ENCODE peak calls at places on chromosomes 1 and 21, in five cellular contexts. F is HCT116, C is GM12878, Q is HepG2, Y is SK-N-SH. H is an unnamed sample.

GRCh38 chr1:237685553-237685952 is 205.2 kb downstream of the ZP4 start:
- DNase-seq in C (no peak), Y (no peak), F (no peak), Q (no peak), H (no peak)

GRCh38 chr1:161966076-161966475 is 57.6 kb downstream of the OLFML2B start:
- DNase-seq in F (no peak), Y (no peak), Q (no peak), C (no peak), H (no peak)

GRCh38 chr21:44054710-44055109 is 42.6 kb downstream of the TRAPPC10 start:
- DNase-seq in Y (no peak), C (no peak), Q (no peak), F (no peak), H (no peak)

GRCh38 chr1:63936276-63936675 is 162.5 kb downstream of the ROR1 start:
- DNase-seq in F (no peak), Q (no peak), C (no peak), Y (no peak), H (no peak)

GRCh38 chr1:151945725-151946365 is 36.5 kb upstream of the THEM4 start:
- DNase-seq in Q (peak), Y (peak), C (no peak), F (peak), H (peak)

GRCh38 chr1:151408891-151409290 is 9.5 kb downstream of the PSMB4 start:
- DNase-seq in F (no peak), Y (no peak), C (no peak), Q (no peak), H (no peak)

GRCh38 chr21:41698071-41698470 is 68.8 kb downstream of the RIPK4 start:
- DNase-seq in Y (no peak), F (no peak), Q (no peak), C (no peak), H (no peak)

GRCh38 chr1:161001537-161001936 is 19.4 kb downstream of the F11R start:
- DNase-seq in Y (no peak), Q (no peak), C (no peak), F (no peak), H (no peak)

GRCh38 chr1:48697066-48697707 is 79.5 kb downstream of the BEND5 start:
- DNase-seq in Q (peak), C (no peak), Y (peak), F (peak), H (peak)

GRCh38 chr1:91579658-91580228 is 79.1 kb downstream of the CDC7 start:
- DNase-seq in F (no peak), Q (no peak), C (no peak), Y (no peak), H (no peak)

GRCh38 chr1:31586376-31587327 is 10.3 kb downstream of the TINAGL1 start:
- DNase-seq in C (no peak), Y (no peak), F (no peak), Q (no peak), H (no peak)

GRCh38 chr1:117794073-117794472 is 135.3 kb downstream of the GDAP2 start:
- DNase-seq in F (no peak), C (no peak), Y (no peak), Q (no peak), H (no peak)

GRCh38 chr1:117793396-117793795 is 136.0 kb downstream of the GDAP2 start:
- DNase-seq in Q (no peak), C (no peak), Y (no peak), F (no peak), H (no peak)

GRCh38 chr1:117796226-117796625 is 133.2 kb downstream of the GDAP2 start:
- DNase-seq in Q (no peak), Y (no peak), C (no peak), F (no peak), H (no peak)

GRCh38 chr1:117795190-117795589 is 134.2 kb downstream of the GDAP2 start:
- DNase-seq in Q (no peak), C (no peak), F (no peak), Y (no peak), H (no peak)

DNA sequence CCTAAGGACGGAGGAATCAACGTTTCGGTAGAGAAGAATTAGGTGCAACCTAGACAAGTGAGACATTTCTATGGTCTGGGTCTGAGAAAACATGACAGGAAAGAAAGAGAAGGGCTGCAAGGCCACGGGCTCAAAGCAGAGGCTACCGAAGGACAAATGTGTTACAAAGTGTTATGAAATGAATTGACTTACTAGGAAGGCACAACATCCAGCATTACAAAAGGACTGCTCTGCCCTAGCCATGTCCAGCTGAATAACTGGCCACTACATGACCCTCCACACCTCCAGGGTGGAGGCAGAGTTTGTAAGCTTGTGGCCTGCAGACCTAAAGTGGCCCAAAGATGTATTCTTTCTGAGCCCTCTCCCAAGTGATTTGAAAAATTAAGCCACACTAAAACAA is 133.6 kb downstream of the GDAP2 start:
- DNase-seq in Q (no peak), Y (no peak), C (no peak), F (no peak), H (no peak)
- TF ChIP-seq JUND in Q (no peak), Y (no peak), C (no peak), F (no peak), H (no peak)

GRCh38 chr1:202932476-202932875 is 5.4 kb upstream of the KLHL12 start:
- DNase-seq in Q (no peak), F (no peak), Y (no peak), C (no peak), H (no peak)
- TF ChIP-seq JUND in Q (no peak), F (no peak), Y (no peak), C (no peak), H (no peak)

GRCh38 chr1:39787468-39787867 is 1.2 kb downstream of the BMP8B start:
- DNase-seq in Y (no peak), F (no peak), Q (no peak), C (no peak), H (no peak)
- TF ChIP-seq JUND in Y (no peak), F (no peak), Q (no peak), C (no peak), H (no peak)

DNA sequence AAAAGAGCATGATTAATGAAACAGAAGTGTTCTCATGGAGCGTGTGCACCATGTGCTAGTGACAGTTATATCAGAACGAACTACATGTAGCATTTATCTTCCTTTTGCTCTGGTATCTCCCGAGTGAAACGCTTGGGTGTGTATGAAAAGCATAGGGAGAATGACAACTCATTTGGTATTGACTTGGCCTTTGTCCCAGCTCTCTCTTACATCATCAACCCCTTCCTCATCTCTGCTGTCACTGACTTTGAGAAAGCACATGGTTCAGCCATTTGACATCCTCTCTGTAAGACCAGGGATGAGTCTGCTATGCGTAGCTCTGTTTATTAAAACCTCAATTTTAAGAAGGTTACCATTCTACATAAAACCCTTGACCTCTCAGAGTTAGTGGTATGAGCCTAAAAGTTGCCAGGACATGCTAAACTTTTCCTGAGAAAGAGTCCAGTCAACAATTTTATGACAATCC is 201.0 kb downstream of the NRIP1 start:
- DNase-seq in Q (peak), Y (no peak), C (no peak), F (no peak), H (no peak)
- TF ChIP-seq JUND in Q (no peak), Y (no peak), C (no peak), F (no peak), H (no peak)

DNA sequence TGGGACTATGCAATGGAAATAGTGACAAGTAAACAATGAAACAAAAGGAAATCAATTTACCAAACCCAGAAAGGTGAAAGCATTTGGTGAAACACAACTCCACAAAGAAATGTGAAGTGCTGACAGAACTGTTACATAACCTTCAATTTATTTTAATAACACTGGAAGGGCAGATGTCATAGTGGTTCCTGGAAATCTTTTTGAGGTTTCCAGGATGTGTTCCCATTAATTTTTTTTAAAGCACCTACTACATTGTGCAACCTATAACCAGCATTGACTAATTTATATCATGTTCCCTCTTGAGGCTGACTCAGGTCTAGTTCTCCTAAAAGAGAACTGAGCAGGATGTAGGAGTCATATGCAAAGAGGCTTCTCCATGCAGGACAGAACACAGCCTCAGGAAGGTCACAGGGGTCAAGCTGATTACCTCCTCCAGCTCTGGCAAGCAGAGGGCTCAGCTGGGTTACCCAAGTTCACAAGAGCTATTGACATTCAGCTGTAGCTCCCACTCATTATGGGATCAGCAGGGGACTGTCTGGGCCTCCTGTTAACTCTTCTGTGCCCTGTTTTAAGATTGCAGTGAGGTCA is 157.1 kb upstream of the NRIP1 start:
- DNase-seq in Q (peak), Y (no peak), C (no peak), F (peak), H (no peak)
- TF ChIP-seq JUND in Q (no peak), Y (no peak), C (no peak), F (no peak), H (no peak)

H was measured in T47D.